ENCODE peak calls at places on chromosomes 7 and 10, in four cellular contexts. B is H7, Z is GM19239, N is NCI-H460. O is an unnamed sample.

GRCh38 chr7:96321041-96321669 is 743 bp downstream of the SLC25A13 start:
- DNase-seq in B (peak; percentile 81), Z (peak; percentile 24), N (peak; percentile 65), O (peak; percentile 84)

GRCh38 chr10:97849491-97850402 is at the start of gene GOLGA7B:
- DNase-seq in B (peak; percentile 98), Z (peak; percentile 61), N (peak; percentile 9), O (peak; percentile 32)

GRCh38 chr7:111561909-111562732 is at the start of gene IMMP2L:
- DNase-seq in B (peak; percentile 93), Z (peak; percentile 81), N (peak; percentile 84), O (peak; percentile 94)

GRCh38 chr10:72261323-72262018 is 12.3 kb upstream of the DDIT4 start:
- DNase-seq in B (peak; percentile 54), Z (no peak), N (peak; percentile 28), O (peak; percentile 60)

GRCh38 chr10:69800109-69800508 is 1.6 kb upstream of the COL13A1 start:
- DNase-seq in B (peak; percentile 79), Z (no peak), N (peak; percentile 43), O (peak; percentile 51)

GRCh38 chr7:40641717-40642116 is 506.9 kb downstream of the SUGCT start:
- DNase-seq in B (no peak), Z (no peak), N (no peak), O (peak; percentile 29)

GRCh38 chr10:111211756-111212155 is 134.9 kb downstream of the ADRA2A start:
- DNase-seq in B (no peak), Z (no peak), N (no peak), O (no peak)

GRCh38 chr10:94423627-94424026 is 21.3 kb downstream of the TBC1D12 start:
- DNase-seq in B (no peak), Z (no peak), N (no peak), O (no peak)

GRCh38 chr7:93509303-93509702 is 65.2 kb downstream of the CALCR start:
- DNase-seq in B (no peak), Z (no peak), N (no peak), O (no peak)

GRCh38 chr7:112853429-112853828 is 63.2 kb upstream of the TMEM168 start:
- DNase-seq in B (no peak), Z (no peak), N (no peak), O (no peak)

GRCh38 chr10:128054163-128054970 is 71.9 kb downstream of the MKI67 start:
- DNase-seq in B (no peak), Z (no peak), N (no peak), O (no peak)

GRCh38 chr7:5997210-5997808 is 11.5 kb downstream of the PMS2 start:
- DNase-seq in B (peak; percentile 41), Z (no peak), N (peak; percentile 67), O (peak; percentile 52)

GRCh38 chr7:34751725-34752643 is 94.0 kb downstream of the NPSR1 start:
- DNase-seq in B (no peak), Z (no peak), N (no peak), O (no peak)

GRCh38 chr10:103663802-103664201 is 170.3 kb downstream of the NEURL1 start:
- DNase-seq in B (no peak), Z (no peak), N (no peak), O (no peak)

GRCh38 chr10:38010150-38010903 is at the start of gene ZNF33A:
- DNase-seq in B (peak; percentile 83), Z (peak; percentile 64), N (peak; percentile 74), O (peak; percentile 93)

GRCh38 chr10:28763471-28763870 is 86.2 kb downstream of the BAMBI start:
- DNase-seq in B (no peak), Z (no peak), N (no peak), O (no peak)

GRCh38 chr7:95905165-95905564 is 132.8 kb downstream of the DYNC1I1 start:
- DNase-seq in B (no peak), Z (no peak), N (peak; percentile 19), O (no peak)

GRCh38 chr7:50651227-50651989 is 86.2 kb upstream of the DDC start:
- DNase-seq in B (no peak), Z (no peak), N (no peak), O (no peak)

GRCh38 chr10:70838270-70838669 is 22.5 kb downstream of the SGPL1 start:
- DNase-seq in B (no peak), Z (no peak), N (no peak), O (no peak)

GRCh38 chr10:50651808-50652207 is 28.1 kb upstream of the SGMS1 start:
- DNase-seq in B (no peak), Z (no peak), N (no peak), O (no peak)

GRCh38 chr10:33521062-33521461 is 186.6 kb upstream of the NRP1 start:
- DNase-seq in B (no peak), Z (no peak), N (no peak), O (no peak)

GRCh38 chr10:124744047-124744687 is at the start of gene FAM53B:
- DNase-seq in B (peak; percentile 95), Z (peak; percentile 72), N (peak; percentile 77), O (peak; percentile 88)